ENCODE peak calls at places on chromosomes 5 and 9, in ten cellular contexts. R is aorta; L is IMR-90; M is upper lobe of right lung; B is heart left ventricle; C is spleen; X is colonic mucosa; Y is cardiac muscle cell; Z is HepG2; O is effector memory CD4-positive, alpha-beta T cell. N is an unnamed sample. For H3K4me1 and H3K27me3, the result is how much of the 10 kb centered on the place peaks cover.

GRCh38 chr9:128078504-128079434 is 10.7 kb downstream of the SLC25A25 start:
- DNase-seq in R (no peak), L (peak), M (no peak), B (no peak), C (no peak), X (peak), Y (peak), Z (no peak), O (no peak), N (no peak)

GRCh38 chr9:89721971-89722530 is 117.2 kb downstream of the GADD45G start:
- DNase-seq in R (no peak), L (no peak), M (no peak), B (no peak), C (no peak), X (no peak), Y (no peak), Z (no peak), O (no peak), N (no peak)

GRCh38 chr9:125372441-125373226 is 111.0 kb downstream of the GAPVD1 start:
- DNase-seq in R (no peak), L (no peak), M (no peak), B (no peak), C (no peak), X (no peak), Y (no peak), Z (peak), O (no peak), N (no peak)

GRCh38 chr9:6545017-6545691 is 100.4 kb downstream of the GLDC start:
- DNase-seq in R (no peak), L (peak), M (no peak), B (no peak), C (no peak), X (no peak), Y (no peak), Z (no peak), O (no peak), N (no peak)

GRCh38 chr5:35803221-35803651 is 53.5 kb upstream of the IL7R start:
- DNase-seq in R (no peak), L (peak), M (no peak), B (peak), C (no peak), X (no peak), Y (peak), Z (no peak), O (no peak), N (no peak)

GRCh38 chr9:126391713-126392661 is 65.4 kb downstream of the MVB12B start:
- DNase-seq in R (no peak), L (no peak), M (no peak), B (no peak), C (no peak), X (no peak), Y (no peak), Z (no peak), O (no peak), N (no peak)

GRCh38 chr5:94785111-94785510 is 166.6 kb downstream of the SLF1 start:
- DNase-seq in R (no peak), L (peak), M (no peak), B (no peak), C (no peak), X (no peak), Y (no peak), Z (no peak), O (no peak), N (no peak)

GRCh38 chr5:34660444-34660843 is 4.3 kb downstream of the RAI14 start:
- DNase-seq in R (no peak), L (peak), M (no peak), B (no peak), C (no peak), X (no peak), Y (no peak), Z (no peak), O (no peak), N (no peak)

GRCh38 chr9:113675475-113675941 is 200.6 kb upstream of the ZNF618 start:
- DNase-seq in R (peak), L (peak), M (no peak), B (peak), C (no peak), X (peak), Y (no peak), Z (no peak), O (no peak), N (no peak)

GRCh38 chr9:99822096-99822595 is 461 bp downstream of the NR4A3 start:
- DNase-seq in R (no peak), L (no peak), M (no peak), B (no peak), C (peak), X (peak), Y (peak), Z (no peak), O (no peak), N (no peak)

GRCh38 chr9:38119570-38119969 is 50.5 kb upstream of the SHB start:
- DNase-seq in R (no peak), L (no peak), M (no peak), B (no peak), C (no peak), X (no peak), Y (no peak), Z (no peak), O (no peak), N (no peak)

GRCh38 chr5:14148890-14149671 is 5.9 kb downstream of the TRIO start:
- DNase-seq in R (no peak), L (no peak), M (no peak), B (no peak), C (no peak), X (no peak), Y (no peak), Z (peak), O (no peak), N (no peak)

DNA sequence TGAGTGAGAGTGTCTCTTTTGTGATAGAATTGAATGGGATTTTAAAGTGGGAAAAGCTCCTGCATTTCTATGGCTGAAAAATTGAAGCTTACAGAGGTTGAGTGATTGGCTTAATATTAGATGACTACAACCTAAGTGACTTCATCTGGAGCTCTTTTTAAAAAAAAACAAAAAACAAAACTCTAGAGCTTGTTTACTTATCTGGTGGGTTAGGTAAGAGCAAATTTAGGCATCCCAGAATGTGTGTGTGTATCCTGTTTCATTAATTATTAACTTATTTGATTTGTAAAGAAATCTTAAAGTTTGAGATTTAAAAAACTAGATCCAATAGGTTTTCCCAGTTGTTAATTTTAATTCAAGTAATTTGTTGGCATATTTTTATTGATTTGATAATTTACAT is 60.1 kb downstream of the SCAMP1 start:
- DNase-seq in R (no peak), L (no peak), M (no peak), B (no peak), C (no peak), X (no peak), Y (no peak), Z (peak), O (no peak), N (no peak)
- H3K4me3 ChIP-seq in R (no peak), L (no peak), M (no peak), B (no peak), C (no peak), X (no peak), Y (no peak), Z (no peak), O (no peak), N (no peak)

GRCh38 chr5:74094779-74095108 is 468.7 kb downstream of the ARHGEF28 start:
- DNase-seq in R (no peak), L (no peak), M (no peak), B (no peak), C (no peak), X (no peak), Y (no peak), Z (no peak), O (no peak), N (no peak)
- H3K4me1 ChIP-seq in R (under half), L (under half), M (under half), B (under half), C (under half), X (under half), Y (under half), Z (under half), O (under half), N (under half)

GRCh38 chr5:77849308-77849900 is 73.3 kb upstream of the TBCA start:
- DNase-seq in R (no peak), L (no peak), M (no peak), B (no peak), C (no peak), X (no peak), Y (no peak), Z (no peak), O (no peak), N (no peak)
- H3K27me3 ChIP-seq in R (under half), L (under half), M (under half), B (half or more), C (half or more), X (under half), Y (half or more), Z (under half), O (under half), N (half or more)

GRCh38 chr5:146836226-146836842 is 42.2 kb downstream of the PPP2R2B start:
- DNase-seq in R (no peak), L (no peak), M (no peak), B (no peak), C (no peak), X (no peak), Y (no peak), Z (peak), O (no peak), N (no peak)

DNA sequence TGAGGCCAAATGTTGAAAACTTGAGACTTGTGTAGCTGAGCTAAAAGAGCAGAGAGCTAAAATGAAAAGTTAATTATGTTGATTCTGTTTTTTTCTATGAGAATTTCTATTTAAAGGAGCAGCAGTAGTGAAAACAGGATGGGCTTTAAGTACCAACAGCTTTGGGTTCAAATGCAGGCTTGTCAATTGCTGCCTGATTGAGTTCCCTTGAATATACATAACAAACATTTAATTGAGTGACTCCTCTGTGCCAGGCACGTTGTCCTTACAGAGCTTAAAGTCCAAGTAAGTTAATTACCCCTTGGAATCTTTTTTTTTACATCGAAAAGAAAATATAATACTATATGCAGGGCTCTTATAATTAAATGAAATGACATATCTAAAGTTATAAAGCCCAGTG is 38.5 kb downstream of the PPP2R2B start:
- DNase-seq in R (no peak), L (no peak), M (no peak), B (no peak), C (no peak), X (no peak), Y (no peak), Z (no peak), O (no peak), N (no peak)
- H3K4me3 ChIP-seq in R (no peak), L (no peak), M (no peak), B (no peak), C (no peak), X (no peak), Y (no peak), Z (no peak), O (no peak), N (no peak)

DNA sequence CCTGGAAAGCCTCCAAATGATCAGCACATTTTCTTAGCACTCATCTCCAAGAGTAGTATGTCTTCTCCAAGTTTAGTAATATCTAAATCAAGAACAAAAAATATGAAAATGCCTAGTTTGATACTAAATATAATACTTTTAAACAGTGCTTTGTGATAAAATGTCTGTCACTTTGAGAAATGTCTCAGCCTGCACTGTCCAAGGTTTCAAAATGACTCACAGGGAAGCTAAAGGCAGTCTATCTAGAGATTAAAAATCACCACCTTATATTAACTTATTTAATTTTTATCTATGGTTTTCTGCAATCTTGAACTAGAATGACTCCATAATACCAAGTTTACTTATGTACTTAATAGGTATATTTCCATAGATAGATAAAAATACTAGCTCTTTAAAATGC is 633.0 kb upstream of the C9orf72 start:
- DNase-seq in R (no peak), L (no peak), M (no peak), B (no peak), C (no peak), X (no peak), Y (no peak), Z (no peak), O (no peak), N (no peak)
- H3K4me1 ChIP-seq in R (under half), L (under half), M (under half), B (under half), C (under half), X (under half), Y (under half), Z (under half), O (under half), N (under half)

GRCh38 chr5:66608501-66608900 is 12.3 kb downstream of the MAST4 start:
- DNase-seq in R (no peak), L (no peak), M (no peak), B (no peak), C (no peak), X (no peak), Y (no peak), Z (no peak), O (no peak), N (no peak)

GRCh38 chr5:66602621-66603020 is 6.4 kb downstream of the MAST4 start:
- DNase-seq in R (no peak), L (no peak), M (no peak), B (no peak), C (no peak), X (no peak), Y (no peak), Z (no peak), O (no peak), N (no peak)

GRCh38 chr5:66606713-66607112 is 10.5 kb downstream of the MAST4 start:
- DNase-seq in R (no peak), L (no peak), M (no peak), B (no peak), C (no peak), X (no peak), Y (no peak), Z (no peak), O (no peak), N (no peak)

GRCh38 chr5:66603164-66603563 is 7.0 kb downstream of the MAST4 start:
- DNase-seq in R (no peak), L (no peak), M (no peak), B (no peak), C (no peak), X (no peak), Y (no peak), Z (no peak), O (no peak), N (no peak)

DNA sequence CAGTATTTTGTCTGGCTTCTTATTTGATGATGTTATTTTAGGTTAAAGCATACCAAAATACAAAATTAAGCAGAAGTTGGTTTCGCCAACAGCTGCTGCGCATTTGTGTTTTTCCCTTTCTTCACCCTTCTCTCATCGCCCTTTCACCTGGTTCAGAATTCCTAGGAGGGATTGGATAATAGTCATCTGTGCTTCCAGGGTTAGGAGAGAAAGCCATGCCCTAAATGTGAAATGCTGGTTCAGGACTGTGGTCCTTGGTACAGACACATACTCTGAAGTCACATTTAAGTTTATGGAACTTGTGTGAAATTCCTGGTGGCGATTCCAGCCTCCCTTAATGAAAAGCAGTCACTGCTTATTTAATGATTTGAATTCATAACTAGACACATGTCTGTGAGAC is 7.7 kb downstream of the MAST4 start:
- DNase-seq in R (no peak), L (no peak), M (no peak), B (no peak), C (no peak), X (no peak), Y (no peak), Z (no peak), O (no peak), N (no peak)
- H3K27me3 ChIP-seq in R (under half), L (under half), M (under half), B (under half), C (under half), X (under half), Y (under half), Z (under half), O (under half), N (under half)

N was measured in CD4-positive, CD25-positive, alpha-beta regulatory T cell.